ENCODE peak calls at places on chromosomes 2 and 18, in four cellular contexts. One of them, this sample, is unnamed.

GRCh38 chr18:37476182-37476581 is 89.4 kb downstream of the CELF4 start:
- DNase-seq in H1: no peak
- DNase-seq in breast epithelium: no peak
- DNase-seq in K562: peak
- DNase-seq in this sample: no peak

GRCh38 chr2:98099939-98100743 is 13.2 kb downstream of the VWA3B start:
- DNase-seq in H1: no peak
- DNase-seq in breast epithelium: no peak
- DNase-seq in K562: no peak
- DNase-seq in this sample: no peak

GRCh38 chr18:11570073-11570588 is 39.3 kb upstream of the SLC35G4 start:
- DNase-seq in H1: no peak
- DNase-seq in breast epithelium: no peak
- DNase-seq in K562: no peak
- DNase-seq in this sample: no peak

GRCh38 chr2:36756438-36756837 is 59.9 kb downstream of the VIT start:
- DNase-seq in H1: no peak
- DNase-seq in breast epithelium: no peak
- DNase-seq in K562: no peak
- DNase-seq in this sample: no peak

GRCh38 chr2:196468394-196468793 is 171.1 kb upstream of the CCDC150 start:
- DNase-seq in H1: no peak
- DNase-seq in breast epithelium: no peak
- DNase-seq in K562: peak
- DNase-seq in this sample: no peak

GRCh38 chr2:98488252-98488651 is 43.6 kb downstream of the INPP4A start:
- DNase-seq in H1: no peak
- DNase-seq in breast epithelium: no peak
- DNase-seq in K562: no peak
- DNase-seq in this sample: no peak

GRCh38 chr2:215811409-215812355 is 201.7 kb downstream of the MREG start:
- DNase-seq in H1: no peak
- DNase-seq in breast epithelium: no peak
- DNase-seq in K562: no peak
- DNase-seq in this sample: no peak

GRCh38 chr2:88580088-88580487 is 47.2 kb downstream of the EIF2AK3 start:
- DNase-seq in H1: no peak
- DNase-seq in breast epithelium: no peak
- DNase-seq in K562: no peak
- DNase-seq in this sample: no peak

GRCh38 chr2:111176388-111176787 is 55.7 kb downstream of the BCL2L11 start:
- DNase-seq in H1: no peak
- DNase-seq in breast epithelium: no peak
- DNase-seq in K562: no peak
- DNase-seq in this sample: no peak

GRCh38 chr2:174383796-174384195 is 11.7 kb upstream of the SCRN3 start:
- DNase-seq in H1: no peak
- DNase-seq in breast epithelium: no peak
- DNase-seq in K562: no peak
- DNase-seq in this sample: no peak

GRCh38 chr2:221791840-221792239 is 219.7 kb upstream of the EPHA4 start:
- DNase-seq in H1: no peak
- DNase-seq in breast epithelium: no peak
- DNase-seq in K562: no peak
- DNase-seq in this sample: no peak

GRCh38 chr18:54251606-54252400 is 17.5 kb upstream of the POLI start:
- DNase-seq in H1: no peak
- DNase-seq in breast epithelium: no peak
- DNase-seq in K562: no peak
- DNase-seq in this sample: no peak

GRCh38 chr2:177983183-177983788 is 89.3 kb downstream of the PDE11A start:
- DNase-seq in H1: peak
- DNase-seq in breast epithelium: no peak
- DNase-seq in K562: peak
- DNase-seq in this sample: no peak

GRCh38 chr2:173373286-173373685 is 18.6 kb downstream of the CDCA7 start:
- DNase-seq in H1: no peak
- DNase-seq in breast epithelium: no peak
- DNase-seq in K562: no peak
- DNase-seq in this sample: no peak

GRCh38 chr2:141703506-141703905 is 427.3 kb downstream of the LRP1B start:
- DNase-seq in H1: no peak
- DNase-seq in breast epithelium: no peak
- DNase-seq in K562: no peak
- DNase-seq in this sample: no peak

GRCh38 chr18:34001376-34001775 is 223.3 kb downstream of the NOL4 start:
- DNase-seq in H1: no peak
- DNase-seq in breast epithelium: no peak
- DNase-seq in K562: no peak
- DNase-seq in this sample: no peak

GRCh38 chr2:143429932-143430331 is 300.7 kb downstream of the ARHGAP15 start:
- DNase-seq in H1: no peak
- DNase-seq in breast epithelium: no peak
- DNase-seq in K562: no peak
- DNase-seq in this sample: peak

GRCh38 chr2:119700866-119701265 is 21.9 kb downstream of the TMEM177 start:
- DNase-seq in H1: peak
- DNase-seq in breast epithelium: no peak
- DNase-seq in K562: no peak
- DNase-seq in this sample: no peak

GRCh38 chr18:12884521-12885323 is 685 bp upstream of the PTPN2 start:
- DNase-seq in H1: no peak
- DNase-seq in breast epithelium: no peak
- DNase-seq in K562: no peak
- DNase-seq in this sample: no peak

GRCh38 chr2:240925576-240926515 is 19.7 kb downstream of the CROCC2 start:
- DNase-seq in H1: no peak
- DNase-seq in breast epithelium: peak
- DNase-seq in K562: no peak
- DNase-seq in this sample: no peak

GRCh38 chr2:119425620-119426395 is 5.8 kb upstream of the TMEM37 start:
- DNase-seq in H1: no peak
- DNase-seq in breast epithelium: no peak
- DNase-seq in K562: no peak
- DNase-seq in this sample: no peak

GRCh38 chr2:66929632-66930385 is 467.3 kb upstream of the ETAA1 start:
- DNase-seq in H1: no peak
- DNase-seq in breast epithelium: peak
- DNase-seq in K562: no peak
- DNase-seq in this sample: peak

GRCh38 chr18:46190667-46191066 is 86.5 kb downstream of the HAUS1 start:
- DNase-seq in H1: no peak
- DNase-seq in breast epithelium: no peak
- DNase-seq in K562: no peak
- DNase-seq in this sample: no peak

GRCh38 chr2:128250409-128251025 is 68.2 kb downstream of the HS6ST1 start:
- DNase-seq in H1: no peak
- DNase-seq in breast epithelium: no peak
- DNase-seq in K562: peak
- DNase-seq in this sample: no peak

GRCh38 chr2:187546762-187547333 is 7.4 kb downstream of the TFPI start:
- DNase-seq in H1: no peak
- DNase-seq in breast epithelium: no peak
- DNase-seq in K562: no peak
- DNase-seq in this sample: no peak

GRCh38 chr2:28587526-28588230 is 91.8 kb downstream of the PLB1 start:
- DNase-seq in H1: no peak
- DNase-seq in breast epithelium: no peak
- DNase-seq in K562: no peak
- DNase-seq in this sample: no peak

GRCh38 chr18:50797147-50797546 is 22.7 kb downstream of the MRO start:
- DNase-seq in H1: no peak
- DNase-seq in breast epithelium: no peak
- DNase-seq in K562: no peak
- DNase-seq in this sample: no peak

GRCh38 chr2:49643149-49643548 is 488.8 kb upstream of the FSHR start:
- DNase-seq in H1: no peak
- DNase-seq in breast epithelium: no peak
- DNase-seq in K562: no peak
- DNase-seq in this sample: no peak

GRCh38 chr2:108719149-108720044 is at the start of gene RANBP2:
- DNase-seq in H1: peak
- DNase-seq in breast epithelium: peak
- DNase-seq in K562: peak
- DNase-seq in this sample: peak

GRCh38 chr2:99430614-99431258 is 59.1 kb downstream of the REV1 start:
- DNase-seq in H1: no peak
- DNase-seq in breast epithelium: no peak
- DNase-seq in K562: no peak
- DNase-seq in this sample: no peak

GRCh38 chr18:55699233-55699765 is 111.3 kb upstream of the TCF4 start:
- DNase-seq in H1: no peak
- DNase-seq in breast epithelium: no peak
- DNase-seq in K562: peak
- DNase-seq in this sample: no peak

GRCh38 chr2:61721382-61721781 is 132.5 kb downstream of the FAM161A start:
- DNase-seq in H1: no peak
- DNase-seq in breast epithelium: no peak
- DNase-seq in K562: no peak
- DNase-seq in this sample: no peak

GRCh38 chr2:58620127-58620526 is 379.0 kb upstream of the FANCL start:
- DNase-seq in H1: no peak
- DNase-seq in breast epithelium: no peak
- DNase-seq in K562: no peak
- DNase-seq in this sample: no peak

GRCh38 chr18:35189510-35189909 is 51.3 kb upstream of the ZNF397 start:
- DNase-seq in H1: no peak
- DNase-seq in breast epithelium: no peak
- DNase-seq in K562: no peak
- DNase-seq in this sample: no peak

GRCh38 chr2:145007673-145008263 is 487.8 kb upstream of the ZEB2 start:
- DNase-seq in H1: no peak
- DNase-seq in breast epithelium: no peak
- DNase-seq in K562: no peak
- DNase-seq in this sample: no peak

GRCh38 chr18:35753306-35753910 is 171.9 kb downstream of the GALNT1 start:
- DNase-seq in H1: no peak
- DNase-seq in breast epithelium: no peak
- DNase-seq in K562: no peak
- DNase-seq in this sample: no peak

GRCh38 chr2:147829106-147829505 is 15.7 kb upstream of the ACVR2A start:
- DNase-seq in H1: no peak
- DNase-seq in breast epithelium: no peak
- DNase-seq in K562: peak
- DNase-seq in this sample: no peak

GRCh38 chr2:80519121-80519643 is 214.6 kb upstream of the LRRTM1 start:
- DNase-seq in H1: no peak
- DNase-seq in breast epithelium: no peak
- DNase-seq in K562: no peak
- DNase-seq in this sample: no peak

GRCh38 chr2:240133401-240133800 is 2.7 kb downstream of the COPS9 start:
- DNase-seq in H1: no peak
- DNase-seq in breast epithelium: peak
- DNase-seq in K562: no peak
- DNase-seq in this sample: no peak

GRCh38 chr2:101873543-101873942 is 118.2 kb upstream of the IL1R2 start:
- DNase-seq in H1: no peak
- DNase-seq in breast epithelium: no peak
- DNase-seq in K562: peak
- DNase-seq in this sample: no peak
- TF ChIP-seq CTCF in H1: no peak
- TF ChIP-seq CTCF in breast epithelium: no peak
- TF ChIP-seq CTCF in K562: peak
- TF ChIP-seq CTCF in this sample: no peak

DNA sequence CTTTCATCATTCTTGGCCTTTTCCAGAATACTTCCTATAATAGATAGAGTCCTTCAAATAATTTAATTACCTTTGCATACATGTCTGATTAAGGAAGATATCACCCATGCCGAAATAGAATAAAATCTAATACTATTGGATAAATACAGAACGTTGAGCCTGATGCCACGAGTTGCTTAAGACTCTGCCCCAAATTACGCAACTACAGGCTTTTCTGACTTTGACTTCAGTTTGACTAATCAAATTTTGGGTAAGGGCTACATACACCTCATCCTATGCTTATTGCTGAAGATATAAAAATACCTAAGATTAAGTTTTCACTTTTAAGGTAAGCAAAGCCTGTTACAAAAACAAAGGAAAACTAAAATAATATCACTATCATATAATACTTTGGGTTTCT is 1065.1 kb upstream of the NRXN1 start:
- DNase-seq in H1: no peak
- DNase-seq in breast epithelium: no peak
- DNase-seq in K562: no peak
- DNase-seq in this sample: no peak
- H3K4me3 ChIP-seq in H1: no peak
- H3K4me3 ChIP-seq in breast epithelium: no peak
- H3K4me3 ChIP-seq in K562: no peak
- H3K4me3 ChIP-seq in this sample: no peak

GRCh38 chr18:39105095-39105494 is 1539.5 kb upstream of the CELF4 start:
- DNase-seq in H1: no peak
- DNase-seq in breast epithelium: no peak
- DNase-seq in K562: no peak
- DNase-seq in this sample: no peak
- TF ChIP-seq POLR2AphosphoS5 in H1: no peak
- TF ChIP-seq POLR2AphosphoS5 in breast epithelium: no peak
- TF ChIP-seq POLR2AphosphoS5 in K562: no peak
- TF ChIP-seq POLR2AphosphoS5 in this sample: no peak

GRCh38 chr2:709138-709779 is 32.1 kb upstream of the TMEM18 start:
- DNase-seq in H1: no peak
- DNase-seq in breast epithelium: no peak
- DNase-seq in K562: peak
- DNase-seq in this sample: no peak
- TF ChIP-seq CTCF in H1: peak
- TF ChIP-seq CTCF in breast epithelium: no peak
- TF ChIP-seq CTCF in K562: peak
- TF ChIP-seq CTCF in this sample: no peak

GRCh38 chr18:66971951-66972350 is 368.1 kb upstream of the CDH19 start:
- DNase-seq in H1: no peak
- DNase-seq in breast epithelium: no peak
- DNase-seq in K562: no peak
- DNase-seq in this sample: no peak
- H3K4me3 ChIP-seq in H1: no peak
- H3K4me3 ChIP-seq in breast epithelium: no peak
- H3K4me3 ChIP-seq in K562: no peak
- H3K4me3 ChIP-seq in this sample: no peak

DNA sequence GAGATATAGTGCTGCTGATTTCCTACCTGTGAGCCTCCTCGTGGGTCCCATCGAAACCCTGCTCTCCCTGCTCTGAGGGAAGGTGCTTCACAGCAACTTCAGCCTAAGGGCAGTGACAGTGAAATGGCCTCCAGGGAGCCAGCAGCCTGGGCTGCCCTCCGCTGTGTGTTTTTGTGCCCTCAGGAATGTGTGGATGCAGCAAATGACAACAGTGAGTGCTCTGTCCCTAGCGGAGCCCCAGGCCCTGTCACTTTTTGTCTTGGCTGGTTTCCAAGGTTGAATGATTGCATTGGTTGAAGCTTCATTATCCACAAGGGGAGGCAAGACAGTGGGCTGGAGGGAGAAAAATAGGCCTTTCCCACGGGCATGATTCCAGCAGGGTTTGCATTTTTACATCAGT is 42.8 kb downstream of the STON1 start:
- DNase-seq in H1: no peak
- DNase-seq in breast epithelium: no peak
- DNase-seq in K562: peak
- DNase-seq in this sample: no peak
- TF ChIP-seq POLR2AphosphoS5 in H1: no peak
- TF ChIP-seq POLR2AphosphoS5 in breast epithelium: no peak
- TF ChIP-seq POLR2AphosphoS5 in K562: no peak
- TF ChIP-seq POLR2AphosphoS5 in this sample: no peak